ENCODE peak calls at places on chromosomes 1 and 21, in four cellular contexts. D, F, N and A are unnamed samples.

GRCh38 chr1:84689514-84690396 is 506 bp downstream of the SSX2IP start:
- DNase-seq in D (no peak), N (peak), F (peak), A (no peak)

GRCh38 chr1:162292422-162292849 is 84.2 kb downstream of the SPATA46 start:
- DNase-seq in D (no peak), N (no peak), F (no peak), A (no peak)

GRCh38 chr1:110555807-110556470 is 37.0 kb upstream of the KCNA10 start:
- DNase-seq in D (no peak), N (no peak), F (no peak), A (no peak)

GRCh38 chr1:20540281-20540680 is 12.1 kb upstream of the FAM43B start:
- DNase-seq in N (no peak), F (no peak), D (no peak), A (no peak)

GRCh38 chr1:53477626-53478025 is 18.4 kb downstream of the DMRTB1 start:
- DNase-seq in D (no peak), N (no peak), F (no peak), A (no peak)

GRCh38 chr1:154344977-154345837 is 19.9 kb downstream of the ATP8B2 start:
- DNase-seq in D (no peak), N (no peak), F (peak), A (no peak)

GRCh38 chr1:163730366-163730765 is 408.6 kb downstream of the NUF2 start:
- DNase-seq in F (no peak), D (no peak), N (peak), A (no peak)

GRCh38 chr1:220879509-220880366 is 495 bp downstream of the HLX start:
- DNase-seq in F (peak), N (no peak), D (no peak), A (no peak)

GRCh38 chr1:240464099-240464498 is 147.9 kb downstream of the GREM2 start:
- DNase-seq in D (no peak), N (no peak), F (no peak), A (no peak)

GRCh38 chr1:243325305-243325890 is 69.6 kb downstream of the SDCCAG8 start:
- DNase-seq in N (peak), F (no peak), D (peak), A (peak)

GRCh38 chr1:31897534-31898100 is 40.6 kb downstream of the PTP4A2 start:
- DNase-seq in N (peak), F (no peak), D (no peak), A (no peak)

GRCh38 chr1:96313216-96313615 is 408.4 kb upstream of the PTBP2 start:
- DNase-seq in F (no peak), D (no peak), N (no peak), A (no peak)

GRCh38 chr1:151325646-151326429 is 1.4 kb downstream of the PI4KB start:
- DNase-seq in F (no peak), N (no peak), D (no peak), A (no peak)

GRCh38 chr1:179226749-179227148 is 2.7 kb downstream of the ABL2 start:
- DNase-seq in D (no peak), N (no peak), F (no peak), A (no peak)

GRCh38 chr1:107750364-107750959 is 214.5 kb downstream of the VAV3 start:
- DNase-seq in N (peak), D (peak), F (peak), A (peak)

GRCh38 chr1:178542554-178543290 is 29.8 kb downstream of the TEX35 start:
- DNase-seq in F (peak), N (peak), D (peak), A (no peak)

GRCh38 chr1:11434926-11435325 is 44.0 kb upstream of the DISP3 start:
- DNase-seq in N (no peak), F (no peak), D (no peak), A (no peak)

GRCh38 chr1:182330303-182330702 is 61.3 kb downstream of the GLUL start:
- DNase-seq in N (no peak), F (peak), D (no peak), A (no peak)

GRCh38 chr1:48776400-48777218 is at the start of gene BEND5:
- DNase-seq in D (no peak), F (peak), N (peak), A (no peak)

GRCh38 chr1:22080184-22080583 is 27.7 kb downstream of the CDC42 start:
- DNase-seq in N (no peak), D (no peak), F (no peak), A (no peak)

GRCh38 chr21:45320991-45321656 is 33.4 kb upstream of the POFUT2 start:
- DNase-seq in F (no peak), N (no peak), D (no peak), A (no peak)

GRCh38 chr1:89089962-89090361 is 25.0 kb upstream of the GBP1 start:
- DNase-seq in F (no peak), D (no peak), N (no peak), A (no peak)

GRCh38 chr21:26920055-26920454 is 46.8 kb downstream of the ADAMTS5 start:
- DNase-seq in F (no peak), D (no peak), N (no peak), A (no peak)

GRCh38 chr1:184792450-184792969 is 37.9 kb upstream of the EDEM3 start:
- DNase-seq in D (peak), N (peak), F (peak), A (peak)

GRCh38 chr1:66305927-66306326 is 228.0 kb upstream of the SGIP1 start:
- DNase-seq in N (no peak), F (no peak), D (no peak), A (no peak)

GRCh38 chr1:153746174-153746573 is 18.3 kb downstream of the INTS3 start:
- DNase-seq in D (no peak), F (no peak), N (no peak), A (no peak)

GRCh38 chr1:199243423-199244061 is 604.7 kb downstream of the PTPRC start:
- DNase-seq in D (peak), F (peak), N (no peak), A (peak)

GRCh38 chr1:247962911-247963588 is 2.0 kb upstream of the OR2AK2 start:
- DNase-seq in N (no peak), F (no peak), D (no peak), A (no peak)

GRCh38 chr1:182185147-182185546 is 123.6 kb upstream of the ZNF648 start:
- DNase-seq in N (no peak), D (peak), F (no peak), A (no peak)

GRCh38 chr1:236148471-236148847 is 6.1 kb downstream of the GPR137B start:
- DNase-seq in F (no peak), N (no peak), D (no peak), A (no peak)

GRCh38 chr1:53094533-53094919 is 32.5 kb downstream of the PODN start:
- DNase-seq in F (no peak), D (no peak), N (no peak), A (no peak)

GRCh38 chr1:57215175-57215574 is 208.7 kb downstream of the DAB1 start:
- DNase-seq in F (no peak), N (no peak), D (no peak), A (no peak)

GRCh38 chr1:180909462-180909976 is 3.2 kb upstream of the KIAA1614 start:
- DNase-seq in D (no peak), N (no peak), F (no peak), A (no peak)

GRCh38 chr1:193190096-193190744 is 3.8 kb upstream of the B3GALT2 start:
- DNase-seq in D (no peak), N (no peak), F (no peak), A (no peak)

GRCh38 chr1:71414229-71414628 is 333.4 kb upstream of the ZRANB2 start:
- DNase-seq in D (peak), F (no peak), N (no peak), A (no peak)

GRCh38 chr1:59232209-59232608 is 64.7 kb upstream of the FGGY start:
- DNase-seq in F (peak), N (peak), D (no peak), A (no peak)

GRCh38 chr1:109539676-109540075 is at the start of gene GPR61:
- DNase-seq in D (no peak), F (no peak), N (no peak), A (no peak)

GRCh38 chr1:43255438-43256210 is 14.2 kb upstream of the TMEM125 start:
- DNase-seq in F (peak), N (no peak), D (no peak), A (no peak)

GRCh38 chr21:18959817-18960216 is 556.2 kb upstream of the TMPRSS15 start:
- DNase-seq in D (no peak), N (no peak), F (no peak), A (no peak)
- H3K4me3 ChIP-seq in D (no peak), N (no peak), F (no peak), A (no peak)

GRCh38 chr1:217190359-217190758 is 440.5 kb downstream of the GPATCH2 start:
- DNase-seq in N (no peak), D (no peak), F (no peak), A (no peak)
- TF ChIP-seq POLR2AphosphoS5 in N (no peak), D (no peak), F (no peak), A (no peak)

GRCh38 chr1:207959995-207960745 is 49.2 kb upstream of the CD34 start:
- DNase-seq in D (no peak), F (no peak), N (no peak), A (no peak)
- H3K4me3 ChIP-seq in D (no peak), F (peak), N (no peak), A (no peak)

DNA sequence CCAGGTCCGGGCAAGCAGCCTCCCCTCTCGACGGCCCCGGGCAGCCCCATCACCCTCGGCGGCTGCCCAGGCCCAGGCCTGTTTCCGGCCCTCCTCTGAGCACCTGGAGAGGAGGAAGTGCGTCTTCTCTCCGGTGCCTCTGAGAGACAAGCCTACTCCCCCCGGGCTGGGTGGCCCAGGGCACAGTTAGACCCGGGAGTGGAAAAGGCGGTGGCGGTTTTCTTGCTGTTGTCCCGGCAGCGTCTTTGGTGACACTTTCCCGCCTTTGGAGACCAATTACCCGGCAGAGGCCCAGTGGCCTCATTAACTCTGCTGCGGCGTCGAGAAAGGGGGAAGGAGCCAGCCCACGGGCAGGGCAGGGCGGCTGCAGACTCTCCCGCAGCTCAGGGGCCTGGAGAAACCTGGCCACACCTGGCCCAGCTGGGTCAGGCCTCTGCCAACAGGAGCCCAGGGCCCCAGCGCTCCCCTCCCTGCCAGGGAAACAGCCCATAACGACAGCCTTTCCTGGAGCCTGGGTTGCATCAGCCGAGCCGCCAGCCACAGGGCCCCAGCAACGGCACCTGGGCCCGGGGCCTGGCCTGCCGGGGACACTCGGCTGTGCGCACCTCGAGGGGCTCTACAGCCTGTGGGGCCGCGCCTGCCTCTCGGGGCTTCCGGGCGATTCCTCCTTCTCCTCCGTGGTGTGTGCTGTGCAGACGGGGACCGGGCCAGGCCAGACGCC is 28.4 kb upstream of the C1orf159 start:
- DNase-seq in N (peak), F (peak), D (no peak), A (no peak)
- TF ChIP-seq POLR2AphosphoS5 in N (no peak), F (no peak), D (peak), A (no peak)

GRCh38 chr1:215081566-215082531 is 688 bp upstream of the KCNK2 start:
- DNase-seq in N (no peak), F (no peak), D (no peak), A (no peak)
- H3K4me3 ChIP-seq in N (no peak), F (peak), D (no peak), A (peak)

GRCh38 chr1:50976890-50977574 is 7.0 kb downstream of the CDKN2C start:
- DNase-seq in F (no peak), D (no peak), N (no peak), A (no peak)
- TF ChIP-seq POLR2AphosphoS5 in F (no peak), D (no peak), N (no peak), A (peak)

GRCh38 chr1:202599669-202600431 is 110.4 kb downstream of the SYT2 start:
- DNase-seq in D (no peak), F (peak), N (peak), A (no peak)
- H3K4me3 ChIP-seq in D (no peak), F (no peak), N (no peak), A (no peak)

DNA sequence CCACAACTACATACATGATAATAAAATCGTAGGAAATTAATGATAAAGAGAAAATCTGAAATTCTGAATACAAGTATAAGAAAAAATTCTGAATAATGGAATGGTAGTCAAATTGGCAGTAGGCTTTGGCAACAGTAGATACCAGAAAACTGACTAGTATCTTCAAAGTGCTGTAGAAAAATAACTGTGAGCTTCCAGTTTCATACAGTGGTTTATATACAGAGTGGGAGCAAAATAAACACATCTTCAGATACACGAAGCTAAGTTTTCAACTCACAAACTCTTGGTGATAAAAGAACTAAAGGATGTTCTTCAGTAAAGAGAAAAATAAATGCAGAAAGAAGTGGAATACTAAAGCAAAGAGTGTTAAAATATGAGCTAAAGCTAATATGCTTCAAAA is 173.4 kb downstream of the PPP1R12B start:
- DNase-seq in D (no peak), F (no peak), N (no peak), A (no peak)
- TF ChIP-seq POLR2AphosphoS5 in D (no peak), F (no peak), N (no peak), A (no peak)

DNA sequence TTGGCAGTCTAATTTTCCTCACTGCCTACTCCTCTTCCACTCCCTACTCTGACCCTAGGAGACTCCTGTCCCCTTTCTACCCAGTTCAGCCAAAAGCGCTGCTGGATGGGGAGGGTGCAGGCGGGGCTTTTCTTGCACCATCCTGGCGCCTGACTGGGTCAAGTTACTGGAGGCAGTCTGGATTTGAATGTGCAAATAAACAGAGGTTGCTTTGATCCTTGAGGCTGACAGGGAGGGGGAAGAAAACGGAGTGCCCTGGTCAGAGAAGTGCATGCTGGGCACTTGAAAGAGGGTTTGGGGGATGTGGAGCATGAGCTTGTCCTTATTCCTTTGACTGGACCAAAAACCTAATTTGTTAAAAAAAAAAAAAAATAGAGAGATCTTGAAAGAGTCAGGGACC is 76.8 kb upstream of the SOX13 start:
- DNase-seq in N (no peak), F (no peak), D (no peak), A (no peak)
- H3K4me3 ChIP-seq in N (no peak), F (no peak), D (no peak), A (no peak)

GRCh38 chr1:111778066-111778465 is 22.4 kb downstream of the DDX20 start:
- DNase-seq in D (no peak), N (no peak), F (no peak), A (no peak)

GRCh38 chr1:111776861-111777260 is 21.2 kb downstream of the DDX20 start:
- DNase-seq in F (no peak), N (no peak), D (no peak), A (no peak)

GRCh38 chr1:111778541-111779051 is 22.9 kb downstream of the DDX20 start:
- DNase-seq in D (no peak), N (no peak), F (no peak), A (no peak)

GRCh38 chr1:111777301-111777700 is 21.6 kb downstream of the DDX20 start:
- DNase-seq in F (no peak), D (no peak), N (no peak), A (no peak)

GRCh38 chr1:111776397-111776796 is 20.7 kb downstream of the DDX20 start:
- DNase-seq in N (no peak), D (no peak), F (no peak), A (no peak)
- TF ChIP-seq POLR2AphosphoS5 in N (no peak), D (no peak), F (no peak), A (no peak)